ENCODE peak calls at places on chromosomes 6 and 20, in five cellular contexts. One of them, this sample, is unnamed.

GRCh38 chr20:23156170-23156841 is 70.2 kb upstream of the CD93 start:
- DNase-seq in SK-MEL-5: no peak
- DNase-seq in T-helper 17 cell: no peak
- DNase-seq in stimulated activated CD4-positive, alpha-beta T cell treated with anti-CD3 and anti-CD28 coated beads, Interleukin-15, amount 100 ng/mL, for 1 hour: no peak
- DNase-seq in activated B cell treated with CpG ODN at 0.5 μM for 24 hours: no peak
- DNase-seq in this sample: no peak

GRCh38 chr20:24403410-24403809 is 66.0 kb upstream of the SYNDIG1 start:
- DNase-seq in T-helper 17 cell: no peak
- DNase-seq in activated B cell treated with CpG ODN at 0.5 μM for 24 hours: no peak
- DNase-seq in SK-MEL-5: no peak
- DNase-seq in stimulated activated CD4-positive, alpha-beta T cell treated with anti-CD3 and anti-CD28 coated beads, Interleukin-15, amount 100 ng/mL, for 1 hour: no peak
- DNase-seq in this sample: no peak

GRCh38 chr20:36591854-36592641 is 13.5 kb upstream of the RAB5IF start:
- DNase-seq in stimulated activated CD4-positive, alpha-beta T cell treated with anti-CD3 and anti-CD28 coated beads, Interleukin-15, amount 100 ng/mL, for 1 hour: no peak
- DNase-seq in activated B cell treated with CpG ODN at 0.5 μM for 24 hours: no peak
- DNase-seq in SK-MEL-5: peak
- DNase-seq in T-helper 17 cell: peak
- DNase-seq in this sample: no peak

GRCh38 chr20:36936341-36936740 is 15.2 kb downstream of the SAMHD1 start:
- DNase-seq in activated B cell treated with CpG ODN at 0.5 μM for 24 hours: no peak
- DNase-seq in T-helper 17 cell: no peak
- DNase-seq in stimulated activated CD4-positive, alpha-beta T cell treated with anti-CD3 and anti-CD28 coated beads, Interleukin-15, amount 100 ng/mL, for 1 hour: no peak
- DNase-seq in SK-MEL-5: no peak
- DNase-seq in this sample: no peak

GRCh38 chr6:152098683-152099082 is 291.2 kb downstream of the ESR1 start:
- DNase-seq in stimulated activated CD4-positive, alpha-beta T cell treated with anti-CD3 and anti-CD28 coated beads, Interleukin-15, amount 100 ng/mL, for 1 hour: no peak
- DNase-seq in SK-MEL-5: no peak
- DNase-seq in activated B cell treated with CpG ODN at 0.5 μM for 24 hours: no peak
- DNase-seq in T-helper 17 cell: no peak
- DNase-seq in this sample: no peak

GRCh38 chr6:88455317-88455716 is 289.2 kb upstream of the CNR1 start:
- DNase-seq in stimulated activated CD4-positive, alpha-beta T cell treated with anti-CD3 and anti-CD28 coated beads, Interleukin-15, amount 100 ng/mL, for 1 hour: no peak
- DNase-seq in SK-MEL-5: no peak
- DNase-seq in activated B cell treated with CpG ODN at 0.5 μM for 24 hours: no peak
- DNase-seq in T-helper 17 cell: no peak
- DNase-seq in this sample: no peak

GRCh38 chr6:2432258-2432657 is 186.9 kb upstream of the GMDS start:
- DNase-seq in stimulated activated CD4-positive, alpha-beta T cell treated with anti-CD3 and anti-CD28 coated beads, Interleukin-15, amount 100 ng/mL, for 1 hour: no peak
- DNase-seq in T-helper 17 cell: no peak
- DNase-seq in activated B cell treated with CpG ODN at 0.5 μM for 24 hours: no peak
- DNase-seq in SK-MEL-5: no peak
- DNase-seq in this sample: no peak

GRCh38 chr20:41776450-41776849 is 158.3 kb upstream of the CHD6 start:
- DNase-seq in stimulated activated CD4-positive, alpha-beta T cell treated with anti-CD3 and anti-CD28 coated beads, Interleukin-15, amount 100 ng/mL, for 1 hour: no peak
- DNase-seq in SK-MEL-5: no peak
- DNase-seq in T-helper 17 cell: no peak
- DNase-seq in activated B cell treated with CpG ODN at 0.5 μM for 24 hours: no peak
- DNase-seq in this sample: no peak

GRCh38 chr20:45306431-45306982 is at the start of gene RBPJL:
- DNase-seq in activated B cell treated with CpG ODN at 0.5 μM for 24 hours: peak
- DNase-seq in stimulated activated CD4-positive, alpha-beta T cell treated with anti-CD3 and anti-CD28 coated beads, Interleukin-15, amount 100 ng/mL, for 1 hour: peak
- DNase-seq in SK-MEL-5: no peak
- DNase-seq in T-helper 17 cell: peak
- DNase-seq in this sample: peak

GRCh38 chr20:20070871-20071726 is 18.8 kb downstream of the CFAP61 start:
- DNase-seq in T-helper 17 cell: no peak
- DNase-seq in activated B cell treated with CpG ODN at 0.5 μM for 24 hours: no peak
- DNase-seq in stimulated activated CD4-positive, alpha-beta T cell treated with anti-CD3 and anti-CD28 coated beads, Interleukin-15, amount 100 ng/mL, for 1 hour: no peak
- DNase-seq in SK-MEL-5: no peak
- DNase-seq in this sample: no peak

GRCh38 chr6:34068462-34069044 is 77.3 kb downstream of the GRM4 start:
- DNase-seq in T-helper 17 cell: no peak
- DNase-seq in stimulated activated CD4-positive, alpha-beta T cell treated with anti-CD3 and anti-CD28 coated beads, Interleukin-15, amount 100 ng/mL, for 1 hour: no peak
- DNase-seq in SK-MEL-5: no peak
- DNase-seq in activated B cell treated with CpG ODN at 0.5 μM for 24 hours: no peak
- DNase-seq in this sample: no peak

GRCh38 chr6:148800535-148800934 is 53.7 kb downstream of the UST start:
- DNase-seq in SK-MEL-5: no peak
- DNase-seq in activated B cell treated with CpG ODN at 0.5 μM for 24 hours: no peak
- DNase-seq in stimulated activated CD4-positive, alpha-beta T cell treated with anti-CD3 and anti-CD28 coated beads, Interleukin-15, amount 100 ng/mL, for 1 hour: no peak
- DNase-seq in T-helper 17 cell: no peak
- DNase-seq in this sample: no peak

GRCh38 chr20:18237682-18238081 is 50.6 kb upstream of the ZNF133 start:
- DNase-seq in SK-MEL-5: no peak
- DNase-seq in activated B cell treated with CpG ODN at 0.5 μM for 24 hours: no peak
- DNase-seq in stimulated activated CD4-positive, alpha-beta T cell treated with anti-CD3 and anti-CD28 coated beads, Interleukin-15, amount 100 ng/mL, for 1 hour: no peak
- DNase-seq in T-helper 17 cell: no peak
- DNase-seq in this sample: no peak

GRCh38 chr6:1607557-1608221 is 2.0 kb upstream of the FOXC1 start:
- DNase-seq in SK-MEL-5: no peak
- DNase-seq in activated B cell treated with CpG ODN at 0.5 μM for 24 hours: no peak
- DNase-seq in T-helper 17 cell: no peak
- DNase-seq in stimulated activated CD4-positive, alpha-beta T cell treated with anti-CD3 and anti-CD28 coated beads, Interleukin-15, amount 100 ng/mL, for 1 hour: no peak
- DNase-seq in this sample: no peak

GRCh38 chr6:45132059-45132458 is 196.1 kb upstream of the RUNX2 start:
- DNase-seq in stimulated activated CD4-positive, alpha-beta T cell treated with anti-CD3 and anti-CD28 coated beads, Interleukin-15, amount 100 ng/mL, for 1 hour: no peak
- DNase-seq in activated B cell treated with CpG ODN at 0.5 μM for 24 hours: no peak
- DNase-seq in T-helper 17 cell: no peak
- DNase-seq in SK-MEL-5: no peak
- DNase-seq in this sample: no peak

GRCh38 chr6:82681119-82681714 is 317.6 kb downstream of the TPBG start:
- DNase-seq in stimulated activated CD4-positive, alpha-beta T cell treated with anti-CD3 and anti-CD28 coated beads, Interleukin-15, amount 100 ng/mL, for 1 hour: no peak
- DNase-seq in activated B cell treated with CpG ODN at 0.5 μM for 24 hours: no peak
- DNase-seq in T-helper 17 cell: no peak
- DNase-seq in SK-MEL-5: peak
- DNase-seq in this sample: no peak

GRCh38 chr20:59672576-59672975 is 68.2 kb downstream of the PHACTR3 start:
- DNase-seq in SK-MEL-5: no peak
- DNase-seq in stimulated activated CD4-positive, alpha-beta T cell treated with anti-CD3 and anti-CD28 coated beads, Interleukin-15, amount 100 ng/mL, for 1 hour: no peak
- DNase-seq in T-helper 17 cell: no peak
- DNase-seq in activated B cell treated with CpG ODN at 0.5 μM for 24 hours: no peak
- DNase-seq in this sample: no peak

GRCh38 chr6:77368660-77369313 is 94.5 kb downstream of the HTR1B start:
- DNase-seq in stimulated activated CD4-positive, alpha-beta T cell treated with anti-CD3 and anti-CD28 coated beads, Interleukin-15, amount 100 ng/mL, for 1 hour: no peak
- DNase-seq in activated B cell treated with CpG ODN at 0.5 μM for 24 hours: no peak
- DNase-seq in SK-MEL-5: peak
- DNase-seq in T-helper 17 cell: no peak
- DNase-seq in this sample: no peak

GRCh38 chr6:55009114-55009513 is 162.5 kb downstream of the FAM83B start:
- DNase-seq in SK-MEL-5: no peak
- DNase-seq in activated B cell treated with CpG ODN at 0.5 μM for 24 hours: no peak
- DNase-seq in stimulated activated CD4-positive, alpha-beta T cell treated with anti-CD3 and anti-CD28 coated beads, Interleukin-15, amount 100 ng/mL, for 1 hour: no peak
- DNase-seq in T-helper 17 cell: no peak
- DNase-seq in this sample: no peak

GRCh38 chr6:15752820-15753219 is 90.0 kb upstream of the DTNBP1 start:
- DNase-seq in SK-MEL-5: peak
- DNase-seq in activated B cell treated with CpG ODN at 0.5 μM for 24 hours: no peak
- DNase-seq in T-helper 17 cell: no peak
- DNase-seq in stimulated activated CD4-positive, alpha-beta T cell treated with anti-CD3 and anti-CD28 coated beads, Interleukin-15, amount 100 ng/mL, for 1 hour: no peak
- DNase-seq in this sample: no peak